ENCODE peak calls at places on chromosomes 7 and 10, in nine cellular contexts. R is psoas muscle; B is astrocyte; G is SJSA1; N is CD8-positive, alpha-beta T cell; A is lower lobe of right lung; O is A549; X is fibroblast of lung; Q is kidney. S is an unnamed sample. For H3K4me1, the result is how much of the 10 kb centered on the place peaks cover.

GRCh38 chr7:522071-522937 is 2.7 kb upstream of the PDGFA start:
- DNase-seq in R (no peak), B (peak), G (no peak), N (no peak), A (no peak), O (no peak), X (peak), Q (peak), S (peak)

GRCh38 chr7:35839860-35840854 is 39.3 kb downstream of the SEPTIN7 start:
- DNase-seq in R (no peak), B (peak), G (peak), N (no peak), A (no peak), O (peak), X (peak), Q (no peak), S (no peak)

GRCh38 chr7:142438235-142438922 is 180.5 kb upstream of the PRSS58 start:
- DNase-seq in R (no peak), B (peak), G (peak), N (no peak), A (no peak), O (peak), X (peak), Q (no peak), S (no peak)

GRCh38 chr7:77548222-77548621 is 11.1 kb downstream of the PTPN12 start:
- DNase-seq in R (no peak), B (no peak), G (no peak), N (no peak), A (no peak), O (no peak), X (no peak), Q (no peak), S (no peak)

GRCh38 chr7:43119371-43120069 is 7.1 kb downstream of the HECW1 start:
- DNase-seq in R (no peak), B (peak), G (peak), N (no peak), A (no peak), O (no peak), X (peak), Q (no peak), S (no peak)

GRCh38 chr7:120742370-120742769 is 115.6 kb downstream of the TSPAN12 start:
- DNase-seq in R (no peak), B (no peak), G (no peak), N (no peak), A (no peak), O (no peak), X (no peak), Q (no peak), S (no peak)

GRCh38 chr7:66246549-66247171 is 41.5 kb downstream of the TPST1 start:
- DNase-seq in R (no peak), B (no peak), G (no peak), N (no peak), A (no peak), O (no peak), X (no peak), Q (no peak), S (no peak)

GRCh38 chr7:4797858-4798705 is 22.7 kb downstream of the AP5Z1 start:
- DNase-seq in R (peak), B (no peak), G (peak), N (peak), A (peak), O (peak), X (peak), Q (peak), S (peak)

GRCh38 chr10:10317151-10317550 is 700.5 kb upstream of the CELF2 start:
- DNase-seq in R (no peak), B (no peak), G (no peak), N (no peak), A (no peak), O (no peak), X (peak), Q (no peak), S (no peak)

GRCh38 chr7:67438174-67438837 is 441.7 kb downstream of the TYW1 start:
- DNase-seq in R (no peak), B (no peak), G (no peak), N (no peak), A (no peak), O (no peak), X (no peak), Q (no peak), S (no peak)

DNA sequence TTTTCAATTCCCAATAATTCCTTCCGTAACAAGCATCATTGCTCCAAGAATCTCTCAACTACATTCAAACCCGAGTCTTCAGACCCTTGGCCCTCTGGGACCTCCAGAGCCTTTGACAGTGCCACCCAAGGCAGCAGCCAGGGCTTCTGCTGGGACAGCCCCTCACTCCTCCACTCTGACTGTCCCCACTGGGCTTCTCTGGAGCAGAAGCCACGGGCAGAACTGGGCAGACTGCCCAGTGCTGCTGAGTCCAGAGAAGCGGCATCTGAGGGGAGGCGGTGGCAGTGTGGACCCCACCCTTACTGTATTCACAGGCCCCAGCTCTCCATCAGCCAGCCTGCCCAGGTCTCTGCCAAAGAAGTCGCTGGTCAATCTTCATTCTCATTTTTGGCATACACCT is 8.8 kb downstream of the CYREN start:
- DNase-seq in R (no peak), B (no peak), G (no peak), N (no peak), A (no peak), O (no peak), X (no peak), Q (no peak), S (no peak)
- H3K4me1 ChIP-seq in R (half or more), B (under half), G (under half), N (under half), A (half or more), O (under half), X (under half), Q (half or more), S (under half)

DNA sequence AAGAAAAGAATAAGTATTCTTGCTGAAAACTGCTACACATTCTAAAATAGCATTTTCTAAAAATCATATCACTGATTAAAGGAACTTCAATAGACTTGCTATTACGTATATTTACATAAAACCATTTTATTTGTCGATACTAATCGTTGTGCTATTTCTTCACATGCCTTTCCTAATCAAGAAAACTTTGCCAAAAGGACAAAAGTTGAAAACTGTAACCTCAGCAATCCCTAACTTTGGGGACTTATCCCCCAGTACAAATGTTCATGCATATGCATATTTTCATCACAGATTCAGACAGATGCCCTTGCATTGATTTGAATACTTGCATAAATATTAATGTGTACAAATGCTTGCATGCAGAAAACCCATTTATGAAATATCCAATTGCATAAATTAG is 35.5 kb upstream of the NEBL start:
- DNase-seq in R (no peak), B (no peak), G (no peak), N (no peak), A (no peak), O (no peak), X (no peak), Q (no peak), S (no peak)
- H3K27ac ChIP-seq in R (no peak), B (no peak), G (no peak), N (no peak), A (no peak), O (no peak), X (no peak), Q (no peak), S (no peak)

GRCh38 chr10:24466616-24466949 is 257.1 kb downstream of the ARHGAP21 start:
- DNase-seq in R (no peak), B (no peak), G (no peak), N (no peak), A (no peak), O (no peak), X (no peak), Q (no peak), S (no peak)
- H3K4me1 ChIP-seq in R (half or more), B (under half), G (half or more), N (under half), A (under half), O (under half), X (under half), Q (under half), S (under half)

GRCh38 chr7:158398750-158399149 is 188.9 kb downstream of the PTPRN2 start:
- DNase-seq in R (no peak), B (no peak), G (no peak), N (no peak), A (no peak), O (no peak), X (no peak), Q (no peak), S (no peak)

GRCh38 chr7:158395780-158396214 is 191.8 kb downstream of the PTPRN2 start:
- DNase-seq in R (no peak), B (no peak), G (no peak), N (no peak), A (peak), O (peak), X (no peak), Q (no peak), S (no peak)

GRCh38 chr7:158396301-158396905 is 191.2 kb downstream of the PTPRN2 start:
- DNase-seq in R (no peak), B (no peak), G (no peak), N (no peak), A (peak), O (peak), X (no peak), Q (no peak), S (peak)

GRCh38 chr7:158397885-158398284 is 189.7 kb downstream of the PTPRN2 start:
- DNase-seq in R (no peak), B (no peak), G (no peak), N (no peak), A (peak), O (no peak), X (no peak), Q (no peak), S (no peak)

DNA sequence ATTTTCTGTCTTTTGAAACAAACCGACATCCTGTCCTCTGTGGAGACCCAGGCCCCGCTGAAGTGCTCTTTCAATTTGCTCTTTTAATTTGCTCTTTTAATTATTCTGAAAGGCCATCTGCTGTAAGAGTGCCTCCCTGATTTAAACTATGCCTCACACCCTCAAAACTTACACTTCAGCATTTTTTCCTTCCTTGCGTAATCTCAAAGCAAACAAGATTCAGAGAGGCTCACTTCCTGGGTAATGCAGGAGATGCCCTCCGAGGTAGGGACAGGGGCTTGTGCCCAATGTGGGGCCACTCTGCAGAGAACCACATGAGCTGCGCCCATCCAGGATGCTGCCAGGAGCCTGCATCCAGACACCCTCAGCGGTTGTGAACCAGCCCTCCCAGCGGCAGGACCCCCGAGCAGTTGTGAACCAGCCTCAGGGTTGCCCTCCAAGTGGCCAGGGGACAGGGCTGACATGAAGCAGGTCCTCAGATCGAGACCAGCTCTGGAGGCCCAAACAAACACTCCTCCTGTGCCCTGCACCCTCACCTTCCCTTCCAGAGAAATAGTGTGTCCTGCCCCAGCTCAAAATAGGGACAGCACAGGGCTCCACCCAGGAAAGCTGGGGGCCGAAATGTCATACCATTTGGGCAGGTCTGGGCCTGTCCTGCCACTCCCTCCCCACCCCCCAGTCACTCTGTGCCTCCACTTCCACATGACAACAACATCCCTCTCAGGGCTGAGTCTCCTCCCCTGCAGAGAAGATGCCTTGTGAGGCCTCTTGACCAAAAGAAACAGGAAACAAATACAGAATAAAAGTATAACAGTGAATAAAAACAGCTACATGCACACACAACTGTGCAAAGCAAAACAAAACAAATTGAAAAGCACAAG is 190.4 kb downstream of the PTPRN2 start:
- DNase-seq in R (no peak), B (no peak), G (no peak), N (no peak), A (peak), O (no peak), X (no peak), Q (no peak), S (no peak)
- H3K27ac ChIP-seq in R (no peak), B (no peak), G (no peak), N (no peak), A (peak), O (peak), X (no peak), Q (peak), S (no peak)

GRCh38 chr10:124090630-124091209 is 2.7 kb downstream of the CHST15 start:
- DNase-seq in R (no peak), B (no peak), G (no peak), N (no peak), A (peak), O (no peak), X (no peak), Q (no peak), S (no peak)
- H3K4me1 ChIP-seq in R (under half), B (under half), G (under half), N (under half), A (half or more), O (under half), X (under half), Q (under half), S (under half)

GRCh38 chr10:7090529-7090928 is 320.3 kb downstream of the SFMBT2 start:
- DNase-seq in R (no peak), B (peak), G (no peak), N (no peak), A (no peak), O (no peak), X (peak), Q (no peak), S (no peak)
- H3K27ac ChIP-seq in R (no peak), B (no peak), G (no peak), N (no peak), A (no peak), O (no peak), X (no peak), Q (peak), S (no peak)

GRCh38 chr10:132840698-132841097 is 54.8 kb upstream of the NKX6-2 start:
- DNase-seq in R (peak), B (no peak), G (no peak), N (no peak), A (no peak), O (no peak), X (no peak), Q (no peak), S (no peak)

GRCh38 chr10:132837905-132838304 is 52.0 kb upstream of the NKX6-2 start:
- DNase-seq in R (no peak), B (no peak), G (no peak), N (no peak), A (no peak), O (no peak), X (no peak), Q (no peak), S (no peak)

GRCh38 chr10:132836832-132837540 is 51.0 kb upstream of the NKX6-2 start:
- DNase-seq in R (peak), B (no peak), G (peak), N (peak), A (no peak), O (peak), X (peak), Q (peak), S (peak)

GRCh38 chr10:132838346-132838970 is 52.5 kb upstream of the NKX6-2 start:
- DNase-seq in R (peak), B (no peak), G (no peak), N (no peak), A (no peak), O (no peak), X (no peak), Q (peak), S (no peak)

DNA sequence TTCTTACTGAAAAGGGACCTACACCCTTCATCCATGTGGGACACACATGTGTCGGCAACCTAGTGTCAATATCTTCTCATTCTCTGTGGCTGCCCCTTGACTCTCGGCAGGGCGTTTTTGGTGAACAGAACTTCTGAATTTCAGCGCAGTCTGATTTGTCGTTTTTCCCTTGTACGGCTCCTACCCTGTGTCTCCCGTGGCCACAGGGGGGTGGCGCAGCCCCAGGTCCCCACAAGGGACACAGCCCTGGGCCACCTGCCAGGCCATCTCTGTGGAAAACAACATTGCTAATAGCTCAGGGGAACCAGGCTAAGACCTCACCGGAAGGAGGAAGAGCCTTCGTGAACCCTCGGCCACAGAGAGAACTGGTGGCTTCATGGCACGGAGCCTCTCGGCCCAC is 53.1 kb upstream of the NKX6-2 start:
- DNase-seq in R (peak), B (no peak), G (no peak), N (no peak), A (no peak), O (no peak), X (no peak), Q (peak), S (no peak)
- H3K4me1 ChIP-seq in R (under half), B (under half), G (under half), N (under half), A (under half), O (under half), X (under half), Q (under half), S (under half)

S was measured in Peyer's patch.